ENCODE peak calls at places on chromosomes 5 and 9, in ten cellular contexts. One of them, this sample, is unnamed.

GRCh38 chr5:153222956-153223355 is 267.5 kb upstream of the GRIA1 start:
- DNase-seq in CD8-positive, alpha-beta T cell: no peak
- DNase-seq in mucosa of gallbladder: no peak
- DNase-seq in adrenal gland: no peak
- DNase-seq in A549: no peak
- DNase-seq in naive thymus-derived CD8-positive, alpha-beta T cell: no peak
- DNase-seq in HTR-8/SVneo: peak; percentile 12
- DNase-seq in central memory CD4-positive, alpha-beta T cell: no peak
- DNase-seq in NCI-H1105 treated with DMSO at 0.1 percent for 48 hours: no peak
- DNase-seq in NT2/D1: no peak
- DNase-seq in this sample: no peak

GRCh38 chr9:100098241-100098886 is 436 bp downstream of the ERP44 start:
- DNase-seq in CD8-positive, alpha-beta T cell: peak; percentile 27
- DNase-seq in mucosa of gallbladder: peak; percentile 61
- DNase-seq in adrenal gland: peak; percentile 75
- DNase-seq in A549: peak; percentile 71
- DNase-seq in naive thymus-derived CD8-positive, alpha-beta T cell: peak; percentile 44
- DNase-seq in HTR-8/SVneo: peak; percentile 15
- DNase-seq in central memory CD4-positive, alpha-beta T cell: peak; percentile 23
- DNase-seq in NCI-H1105 treated with DMSO at 0.1 percent for 48 hours: peak; percentile 48
- DNase-seq in NT2/D1: peak; percentile 46
- DNase-seq in this sample: peak; percentile 91

GRCh38 chr9:99491408-99492259 is 269.6 kb downstream of the SEC61B start:
- DNase-seq in CD8-positive, alpha-beta T cell: no peak
- DNase-seq in mucosa of gallbladder: no peak
- DNase-seq in adrenal gland: no peak
- DNase-seq in A549: no peak
- DNase-seq in naive thymus-derived CD8-positive, alpha-beta T cell: no peak
- DNase-seq in HTR-8/SVneo: no peak
- DNase-seq in central memory CD4-positive, alpha-beta T cell: no peak
- DNase-seq in NCI-H1105 treated with DMSO at 0.1 percent for 48 hours: no peak
- DNase-seq in NT2/D1: no peak
- DNase-seq in this sample: no peak

GRCh38 chr9:91658513-91659105 is 235.0 kb upstream of the NFIL3 start:
- DNase-seq in CD8-positive, alpha-beta T cell: no peak
- DNase-seq in mucosa of gallbladder: no peak
- DNase-seq in adrenal gland: no peak
- DNase-seq in A549: no peak
- DNase-seq in naive thymus-derived CD8-positive, alpha-beta T cell: no peak
- DNase-seq in HTR-8/SVneo: no peak
- DNase-seq in central memory CD4-positive, alpha-beta T cell: no peak
- DNase-seq in NCI-H1105 treated with DMSO at 0.1 percent for 48 hours: no peak
- DNase-seq in NT2/D1: no peak
- DNase-seq in this sample: no peak

GRCh38 chr9:127949827-127950512 is 12.3 kb upstream of the DPM2 start:
- DNase-seq in CD8-positive, alpha-beta T cell: peak; percentile 65
- DNase-seq in mucosa of gallbladder: no peak
- DNase-seq in adrenal gland: peak; percentile 81
- DNase-seq in A549: no peak
- DNase-seq in naive thymus-derived CD8-positive, alpha-beta T cell: peak; percentile 42
- DNase-seq in HTR-8/SVneo: no peak
- DNase-seq in central memory CD4-positive, alpha-beta T cell: no peak
- DNase-seq in NCI-H1105 treated with DMSO at 0.1 percent for 48 hours: no peak
- DNase-seq in NT2/D1: no peak
- DNase-seq in this sample: no peak

GRCh38 chr5:53200309-53200708 is 90.8 kb upstream of the MOCS2 start:
- DNase-seq in CD8-positive, alpha-beta T cell: no peak
- DNase-seq in mucosa of gallbladder: no peak
- DNase-seq in adrenal gland: peak; percentile 33
- DNase-seq in A549: no peak
- DNase-seq in naive thymus-derived CD8-positive, alpha-beta T cell: no peak
- DNase-seq in HTR-8/SVneo: no peak
- DNase-seq in central memory CD4-positive, alpha-beta T cell: no peak
- DNase-seq in NCI-H1105 treated with DMSO at 0.1 percent for 48 hours: no peak
- DNase-seq in NT2/D1: no peak
- DNase-seq in this sample: no peak

GRCh38 chr9:136916330-136917184 is 28.0 kb downstream of the FBXW5 start:
- DNase-seq in CD8-positive, alpha-beta T cell: no peak
- DNase-seq in mucosa of gallbladder: no peak
- DNase-seq in adrenal gland: no peak
- DNase-seq in A549: no peak
- DNase-seq in naive thymus-derived CD8-positive, alpha-beta T cell: no peak
- DNase-seq in HTR-8/SVneo: no peak
- DNase-seq in central memory CD4-positive, alpha-beta T cell: no peak
- DNase-seq in NCI-H1105 treated with DMSO at 0.1 percent for 48 hours: no peak
- DNase-seq in NT2/D1: no peak
- DNase-seq in this sample: no peak

GRCh38 chr5:10894445-10895054 is 133.5 kb upstream of the DAP start:
- DNase-seq in CD8-positive, alpha-beta T cell: no peak
- DNase-seq in mucosa of gallbladder: no peak
- DNase-seq in adrenal gland: no peak
- DNase-seq in A549: no peak
- DNase-seq in naive thymus-derived CD8-positive, alpha-beta T cell: no peak
- DNase-seq in HTR-8/SVneo: no peak
- DNase-seq in central memory CD4-positive, alpha-beta T cell: no peak
- DNase-seq in NCI-H1105 treated with DMSO at 0.1 percent for 48 hours: no peak
- DNase-seq in NT2/D1: no peak
- DNase-seq in this sample: no peak